ENCODE peak calls at places on chromosome 11, in ten cellular contexts. One of them, this sample, is unnamed.

GRCh38 chr11:15053201-15053685 is 20.1 kb upstream of the CALCB start:
- DNase-seq in right atrium auricular region: no peak
- DNase-seq in uterus: no peak
- DNase-seq in epithelial cell of esophagus: peak; percentile 96
- DNase-seq in AG09319: no peak
- DNase-seq in endodermal cell: no peak
- DNase-seq in fibroblast of the aortic adventitia: peak; percentile 48
- DNase-seq in AG09309: no peak
- DNase-seq in choroid plexus epithelial cell: peak; percentile 12
- DNase-seq in neural crest cell: no peak
- DNase-seq in this sample: no peak

GRCh38 chr11:118998388-118998717 is 415 bp downstream of the CENATAC start:
- DNase-seq in right atrium auricular region: no peak
- DNase-seq in uterus: no peak
- DNase-seq in epithelial cell of esophagus: peak; percentile 37
- DNase-seq in AG09319: no peak
- DNase-seq in endodermal cell: no peak
- DNase-seq in fibroblast of the aortic adventitia: no peak
- DNase-seq in AG09309: no peak
- DNase-seq in choroid plexus epithelial cell: no peak
- DNase-seq in neural crest cell: no peak
- DNase-seq in this sample: no peak

GRCh38 chr11:87447606-87448005 is 409.9 kb downstream of the TMEM135 start:
- DNase-seq in right atrium auricular region: no peak
- DNase-seq in uterus: no peak
- DNase-seq in epithelial cell of esophagus: no peak
- DNase-seq in AG09319: no peak
- DNase-seq in endodermal cell: no peak
- DNase-seq in fibroblast of the aortic adventitia: no peak
- DNase-seq in AG09309: no peak
- DNase-seq in choroid plexus epithelial cell: no peak
- DNase-seq in neural crest cell: no peak
- DNase-seq in this sample: no peak

GRCh38 chr11:122138759-122139594 is 23.0 kb upstream of the BLID start:
- DNase-seq in right atrium auricular region: no peak
- DNase-seq in uterus: no peak
- DNase-seq in epithelial cell of esophagus: peak; percentile 30
- DNase-seq in AG09319: no peak
- DNase-seq in endodermal cell: peak; percentile 37
- DNase-seq in fibroblast of the aortic adventitia: peak; percentile 54
- DNase-seq in AG09309: no peak
- DNase-seq in choroid plexus epithelial cell: no peak
- DNase-seq in neural crest cell: no peak
- DNase-seq in this sample: no peak

GRCh38 chr11:32310218-32310601 is 125.1 kb downstream of the WT1 start:
- DNase-seq in right atrium auricular region: no peak
- DNase-seq in uterus: peak; percentile 42
- DNase-seq in epithelial cell of esophagus: no peak
- DNase-seq in AG09319: no peak
- DNase-seq in endodermal cell: no peak
- DNase-seq in fibroblast of the aortic adventitia: peak; percentile 41
- DNase-seq in AG09309: no peak
- DNase-seq in choroid plexus epithelial cell: peak; percentile 74
- DNase-seq in neural crest cell: no peak
- DNase-seq in this sample: no peak

GRCh38 chr11:72681226-72682153 is 7.3 kb upstream of the PDE2A start:
- DNase-seq in right atrium auricular region: no peak
- DNase-seq in uterus: no peak
- DNase-seq in epithelial cell of esophagus: peak; percentile 38
- DNase-seq in AG09319: no peak
- DNase-seq in endodermal cell: no peak
- DNase-seq in fibroblast of the aortic adventitia: no peak
- DNase-seq in AG09309: no peak
- DNase-seq in choroid plexus epithelial cell: no peak
- DNase-seq in neural crest cell: no peak
- DNase-seq in this sample: no peak

GRCh38 chr11:61739966-61740365 is 12.5 kb upstream of the MYRF start:
- DNase-seq in right atrium auricular region: no peak
- DNase-seq in uterus: no peak
- DNase-seq in epithelial cell of esophagus: no peak
- DNase-seq in AG09319: no peak
- DNase-seq in endodermal cell: peak; percentile 71
- DNase-seq in fibroblast of the aortic adventitia: no peak
- DNase-seq in AG09309: no peak
- DNase-seq in choroid plexus epithelial cell: no peak
- DNase-seq in neural crest cell: no peak
- DNase-seq in this sample: no peak

GRCh38 chr11:75031771-75032549 is 43.2 kb downstream of the NEU3 start:
- DNase-seq in right atrium auricular region: peak; percentile 73
- DNase-seq in uterus: peak; percentile 49
- DNase-seq in epithelial cell of esophagus: peak; percentile 76
- DNase-seq in AG09319: peak; percentile 22
- DNase-seq in endodermal cell: peak; percentile 96
- DNase-seq in fibroblast of the aortic adventitia: peak; percentile 72
- DNase-seq in AG09309: no peak
- DNase-seq in choroid plexus epithelial cell: peak; percentile 80
- DNase-seq in neural crest cell: peak; percentile 86
- DNase-seq in this sample: peak; percentile 87

GRCh38 chr11:8127442-8127841 is 41.4 kb downstream of the RIC3 start:
- DNase-seq in right atrium auricular region: no peak
- DNase-seq in uterus: no peak
- DNase-seq in epithelial cell of esophagus: no peak
- DNase-seq in AG09319: no peak
- DNase-seq in endodermal cell: no peak
- DNase-seq in fibroblast of the aortic adventitia: no peak
- DNase-seq in AG09309: no peak
- DNase-seq in choroid plexus epithelial cell: no peak
- DNase-seq in neural crest cell: no peak
- DNase-seq in this sample: no peak

GRCh38 chr11:22733433-22733832 is 67.0 kb downstream of the GAS2 start:
- DNase-seq in right atrium auricular region: no peak
- DNase-seq in uterus: no peak
- DNase-seq in epithelial cell of esophagus: no peak
- DNase-seq in AG09319: no peak
- DNase-seq in endodermal cell: no peak
- DNase-seq in fibroblast of the aortic adventitia: no peak
- DNase-seq in AG09309: no peak
- DNase-seq in choroid plexus epithelial cell: no peak
- DNase-seq in neural crest cell: no peak
- DNase-seq in this sample: no peak

GRCh38 chr11:38460901-38461300 is 1862.9 kb upstream of the RAG2 start:
- DNase-seq in right atrium auricular region: no peak
- DNase-seq in uterus: no peak
- DNase-seq in epithelial cell of esophagus: peak; percentile 80
- DNase-seq in AG09319: peak; percentile 42
- DNase-seq in endodermal cell: no peak
- DNase-seq in fibroblast of the aortic adventitia: peak; percentile 36
- DNase-seq in AG09309: no peak
- DNase-seq in choroid plexus epithelial cell: peak; percentile 93
- DNase-seq in neural crest cell: no peak
- DNase-seq in this sample: peak; percentile 91

GRCh38 chr11:27391336-27392015 is 28.5 kb upstream of the CCDC34 start:
- DNase-seq in right atrium auricular region: no peak
- DNase-seq in uterus: no peak
- DNase-seq in epithelial cell of esophagus: peak; percentile 44
- DNase-seq in AG09319: no peak
- DNase-seq in endodermal cell: no peak
- DNase-seq in fibroblast of the aortic adventitia: no peak
- DNase-seq in AG09309: no peak
- DNase-seq in choroid plexus epithelial cell: no peak
- DNase-seq in neural crest cell: no peak
- DNase-seq in this sample: no peak

GRCh38 chr11:26613759-26614158 is 41.7 kb upstream of the MUC15 start:
- DNase-seq in right atrium auricular region: no peak
- DNase-seq in uterus: no peak
- DNase-seq in epithelial cell of esophagus: no peak
- DNase-seq in AG09319: no peak
- DNase-seq in endodermal cell: no peak
- DNase-seq in fibroblast of the aortic adventitia: no peak
- DNase-seq in AG09309: no peak
- DNase-seq in choroid plexus epithelial cell: no peak
- DNase-seq in neural crest cell: no peak
- DNase-seq in this sample: no peak

GRCh38 chr11:3232956-3233355 is 739 bp upstream of the MRGPRE start:
- DNase-seq in right atrium auricular region: no peak
- DNase-seq in uterus: no peak
- DNase-seq in epithelial cell of esophagus: no peak
- DNase-seq in AG09319: no peak
- DNase-seq in endodermal cell: no peak
- DNase-seq in fibroblast of the aortic adventitia: no peak
- DNase-seq in AG09309: no peak
- DNase-seq in choroid plexus epithelial cell: no peak
- DNase-seq in neural crest cell: no peak
- DNase-seq in this sample: peak; percentile 70

GRCh38 chr11:1953489-1954284 is 6.6 kb downstream of the MRPL23 start:
- DNase-seq in right atrium auricular region: peak; percentile 43
- DNase-seq in uterus: peak; percentile 16
- DNase-seq in epithelial cell of esophagus: no peak
- DNase-seq in AG09319: no peak
- DNase-seq in endodermal cell: no peak
- DNase-seq in fibroblast of the aortic adventitia: no peak
- DNase-seq in AG09309: no peak
- DNase-seq in choroid plexus epithelial cell: no peak
- DNase-seq in neural crest cell: no peak
- DNase-seq in this sample: no peak

GRCh38 chr11:34948721-34949120 is 32.3 kb downstream of the PDHX start:
- DNase-seq in right atrium auricular region: no peak
- DNase-seq in uterus: no peak
- DNase-seq in epithelial cell of esophagus: no peak
- DNase-seq in AG09319: peak; percentile 31
- DNase-seq in endodermal cell: no peak
- DNase-seq in fibroblast of the aortic adventitia: peak; percentile 84
- DNase-seq in AG09309: peak; percentile 29
- DNase-seq in choroid plexus epithelial cell: peak; percentile 18
- DNase-seq in neural crest cell: no peak
- DNase-seq in this sample: no peak

GRCh38 chr11:57399928-57400578 is 9.6 kb upstream of the PRG2 start:
- DNase-seq in right atrium auricular region: no peak
- DNase-seq in uterus: no peak
- DNase-seq in epithelial cell of esophagus: no peak
- DNase-seq in AG09319: no peak
- DNase-seq in endodermal cell: no peak
- DNase-seq in fibroblast of the aortic adventitia: no peak
- DNase-seq in AG09309: no peak
- DNase-seq in choroid plexus epithelial cell: no peak
- DNase-seq in neural crest cell: no peak
- DNase-seq in this sample: no peak

DNA sequence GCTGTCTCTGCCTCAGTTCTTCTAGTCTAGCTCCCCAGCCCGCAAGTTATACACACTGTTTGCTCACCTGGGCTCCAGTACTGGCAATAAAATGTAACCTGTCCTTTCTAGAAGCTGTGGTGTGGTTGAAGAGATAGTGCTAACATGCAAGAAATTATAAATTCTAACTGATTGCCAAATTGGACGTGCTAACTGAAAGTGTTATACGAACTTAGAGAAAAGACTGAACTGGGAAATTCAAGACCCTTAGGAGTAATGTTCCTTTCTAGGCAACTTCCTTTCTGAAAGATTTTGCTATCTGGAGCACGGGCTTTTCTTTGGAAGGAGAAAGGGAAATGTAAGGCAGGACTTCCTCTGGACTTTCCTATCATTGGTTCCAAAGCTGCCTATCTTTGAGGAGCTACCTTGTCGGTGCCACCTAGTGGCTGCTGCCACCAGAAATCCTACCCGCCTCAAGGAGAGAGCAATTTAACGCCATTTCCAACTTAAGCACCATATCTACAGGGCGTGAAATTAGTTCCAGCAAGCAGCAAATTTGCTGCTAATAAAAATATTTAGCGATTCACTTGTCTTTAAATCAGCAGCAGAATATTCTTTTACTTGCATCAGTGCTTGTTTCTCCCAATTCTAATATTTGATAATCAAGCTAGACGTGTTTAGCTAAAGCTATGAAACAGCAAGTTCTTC is 12.7 kb upstream of the TMEM218 start:
- DNase-seq in right atrium auricular region: peak; percentile 64
- DNase-seq in uterus: no peak
- DNase-seq in epithelial cell of esophagus: peak; percentile 59
- DNase-seq in AG09319: peak; percentile 23
- DNase-seq in endodermal cell: peak; percentile 87
- DNase-seq in fibroblast of the aortic adventitia: peak; percentile 73
- DNase-seq in AG09309: no peak
- DNase-seq in choroid plexus epithelial cell: peak; percentile 77
- DNase-seq in neural crest cell: no peak
- DNase-seq in this sample: no peak
- TF ChIP-seq CTCF in right atrium auricular region: peak; percentile 54
- TF ChIP-seq CTCF in uterus: no peak
- TF ChIP-seq CTCF in epithelial cell of esophagus: peak; percentile 54
- TF ChIP-seq CTCF in AG09319: peak; percentile 58
- TF ChIP-seq CTCF in endodermal cell: peak; percentile 79
- TF ChIP-seq CTCF in fibroblast of the aortic adventitia: peak; percentile 56
- TF ChIP-seq CTCF in AG09309: peak; percentile 28
- TF ChIP-seq CTCF in choroid plexus epithelial cell: peak; percentile 72
- TF ChIP-seq CTCF in neural crest cell: peak; percentile 56
- TF ChIP-seq CTCF in this sample: peak; percentile 44

GRCh38 chr11:44113018-44113417 is 17.5 kb downstream of the EXT2 start:
- DNase-seq in right atrium auricular region: no peak
- DNase-seq in uterus: no peak
- DNase-seq in epithelial cell of esophagus: no peak
- DNase-seq in AG09319: no peak
- DNase-seq in endodermal cell: no peak
- DNase-seq in fibroblast of the aortic adventitia: no peak
- DNase-seq in AG09309: no peak
- DNase-seq in choroid plexus epithelial cell: no peak
- DNase-seq in neural crest cell: no peak
- DNase-seq in this sample: no peak
- TF ChIP-seq CTCF in right atrium auricular region: no peak
- TF ChIP-seq CTCF in uterus: no peak
- TF ChIP-seq CTCF in epithelial cell of esophagus: no peak
- TF ChIP-seq CTCF in AG09319: no peak
- TF ChIP-seq CTCF in endodermal cell: no peak
- TF ChIP-seq CTCF in fibroblast of the aortic adventitia: no peak
- TF ChIP-seq CTCF in AG09309: no peak
- TF ChIP-seq CTCF in choroid plexus epithelial cell: no peak
- TF ChIP-seq CTCF in neural crest cell: no peak
- TF ChIP-seq CTCF in this sample: no peak

GRCh38 chr11:93287434-93287833 is 43.1 kb upstream of the DEUP1 start:
- DNase-seq in right atrium auricular region: no peak
- DNase-seq in uterus: no peak
- DNase-seq in epithelial cell of esophagus: peak; percentile 11
- DNase-seq in AG09319: no peak
- DNase-seq in endodermal cell: no peak
- DNase-seq in fibroblast of the aortic adventitia: no peak
- DNase-seq in AG09309: no peak
- DNase-seq in choroid plexus epithelial cell: no peak
- DNase-seq in neural crest cell: no peak
- DNase-seq in this sample: no peak
- TF ChIP-seq CTCF in right atrium auricular region: no peak
- TF ChIP-seq CTCF in uterus: no peak
- TF ChIP-seq CTCF in epithelial cell of esophagus: no peak
- TF ChIP-seq CTCF in AG09319: no peak
- TF ChIP-seq CTCF in endodermal cell: peak; percentile 32
- TF ChIP-seq CTCF in fibroblast of the aortic adventitia: no peak
- TF ChIP-seq CTCF in AG09309: no peak
- TF ChIP-seq CTCF in choroid plexus epithelial cell: no peak
- TF ChIP-seq CTCF in neural crest cell: no peak
- TF ChIP-seq CTCF in this sample: no peak

DNA sequence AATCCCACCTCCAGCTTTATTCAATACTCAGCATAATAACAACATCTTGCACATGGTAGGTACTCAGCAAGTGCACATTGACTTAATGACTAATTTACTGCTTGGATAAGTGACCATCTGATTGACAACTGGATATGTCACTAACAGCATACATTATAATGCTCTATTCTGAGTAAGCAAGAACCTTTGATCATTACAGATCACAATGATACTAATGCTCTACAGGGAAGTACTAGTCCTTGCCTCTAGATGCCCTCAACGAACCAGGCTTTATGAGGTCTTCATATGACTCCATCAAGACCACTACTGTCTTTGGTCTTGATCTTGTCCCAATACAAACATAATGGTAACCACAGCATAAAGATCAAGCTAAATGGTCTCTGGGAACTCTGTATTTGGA is 167.6 kb upstream of the MTMR2 start:
- DNase-seq in right atrium auricular region: no peak
- DNase-seq in uterus: no peak
- DNase-seq in epithelial cell of esophagus: no peak
- DNase-seq in AG09319: no peak
- DNase-seq in endodermal cell: no peak
- DNase-seq in fibroblast of the aortic adventitia: peak; percentile 28
- DNase-seq in AG09309: no peak
- DNase-seq in choroid plexus epithelial cell: no peak
- DNase-seq in neural crest cell: no peak
- DNase-seq in this sample: no peak
- TF ChIP-seq CTCF in right atrium auricular region: no peak
- TF ChIP-seq CTCF in uterus: peak; percentile 20
- TF ChIP-seq CTCF in epithelial cell of esophagus: no peak
- TF ChIP-seq CTCF in AG09319: no peak
- TF ChIP-seq CTCF in endodermal cell: peak; percentile 57
- TF ChIP-seq CTCF in fibroblast of the aortic adventitia: peak; percentile 17
- TF ChIP-seq CTCF in AG09309: peak; percentile 10
- TF ChIP-seq CTCF in choroid plexus epithelial cell: no peak
- TF ChIP-seq CTCF in neural crest cell: no peak
- TF ChIP-seq CTCF in this sample: no peak

This sample was measured in osteocyte.